ENCODE peak calls at places on chromosomes 12 and 14, in nine cellular contexts. One of them, this sample, is unnamed. For H3K4me1, the result is how much of the 10 kb centered on the place peaks cover.

GRCh38 chr12:44331269-44331668 is 495.4 kb downstream of the TMEM117 start:
- DNase-seq in IMR-90: no peak
- DNase-seq in tibial artery: no peak
- DNase-seq in GM12878: no peak
- DNase-seq in A549: no peak
- DNase-seq in colonic mucosa: no peak
- DNase-seq in mesendoderm: peak
- DNase-seq in HCT116: no peak
- DNase-seq in heart left ventricle: no peak
- DNase-seq in this sample: no peak

GRCh38 chr12:70196732-70197361 is 46.4 kb upstream of the CNOT2 start:
- DNase-seq in heart left ventricle: no peak
- DNase-seq in GM12878: no peak
- DNase-seq in mesendoderm: no peak
- DNase-seq in tibial artery: no peak
- DNase-seq in HCT116: no peak
- DNase-seq in colonic mucosa: no peak
- DNase-seq in IMR-90: no peak
- DNase-seq in A549: no peak
- DNase-seq in this sample: no peak

GRCh38 chr14:104446611-104447010 is 133.0 kb upstream of the C14orf180 start:
- DNase-seq in A549: no peak
- DNase-seq in GM12878: no peak
- DNase-seq in tibial artery: peak
- DNase-seq in IMR-90: no peak
- DNase-seq in HCT116: no peak
- DNase-seq in mesendoderm: no peak
- DNase-seq in heart left ventricle: no peak
- DNase-seq in colonic mucosa: peak
- DNase-seq in this sample: peak

GRCh38 chr14:44701563-44702263 is 194.6 kb upstream of the FSCB start:
- DNase-seq in IMR-90: peak
- DNase-seq in tibial artery: no peak
- DNase-seq in GM12878: no peak
- DNase-seq in HCT116: no peak
- DNase-seq in mesendoderm: peak
- DNase-seq in A549: no peak
- DNase-seq in heart left ventricle: no peak
- DNase-seq in colonic mucosa: no peak
- DNase-seq in this sample: no peak

GRCh38 chr12:92476844-92477243 is 225.9 kb upstream of the PLEKHG7 start:
- DNase-seq in mesendoderm: no peak
- DNase-seq in GM12878: no peak
- DNase-seq in tibial artery: no peak
- DNase-seq in A549: no peak
- DNase-seq in IMR-90: no peak
- DNase-seq in heart left ventricle: no peak
- DNase-seq in HCT116: no peak
- DNase-seq in colonic mucosa: no peak
- DNase-seq in this sample: no peak

GRCh38 chr12:113070117-113070906 is 13.8 kb downstream of the DTX1 start:
- DNase-seq in GM12878: no peak
- DNase-seq in A549: no peak
- DNase-seq in mesendoderm: no peak
- DNase-seq in IMR-90: no peak
- DNase-seq in HCT116: no peak
- DNase-seq in heart left ventricle: peak
- DNase-seq in colonic mucosa: peak
- DNase-seq in tibial artery: no peak
- DNase-seq in this sample: no peak

GRCh38 chr12:56958422-56958821 is 1.0 kb upstream of the RDH16 start:
- DNase-seq in GM12878: no peak
- DNase-seq in mesendoderm: no peak
- DNase-seq in IMR-90: no peak
- DNase-seq in A549: no peak
- DNase-seq in heart left ventricle: no peak
- DNase-seq in colonic mucosa: no peak
- DNase-seq in tibial artery: no peak
- DNase-seq in HCT116: no peak
- DNase-seq in this sample: no peak

GRCh38 chr12:98532687-98533304 is 17.4 kb downstream of the TMPO start:
- DNase-seq in heart left ventricle: no peak
- DNase-seq in IMR-90: peak
- DNase-seq in colonic mucosa: no peak
- DNase-seq in mesendoderm: peak
- DNase-seq in GM12878: no peak
- DNase-seq in HCT116: peak
- DNase-seq in A549: peak
- DNase-seq in tibial artery: no peak
- DNase-seq in this sample: no peak

GRCh38 chr14:22428681-22429315 is 160.2 kb downstream of the DAD1 start:
- DNase-seq in colonic mucosa: no peak
- DNase-seq in mesendoderm: no peak
- DNase-seq in tibial artery: no peak
- DNase-seq in HCT116: no peak
- DNase-seq in A549: no peak
- DNase-seq in IMR-90: peak
- DNase-seq in heart left ventricle: no peak
- DNase-seq in GM12878: no peak
- DNase-seq in this sample: no peak

GRCh38 chr14:105837349-105838063 is 311.1 kb downstream of the TMEM121 start:
- DNase-seq in tibial artery: no peak
- DNase-seq in heart left ventricle: no peak
- DNase-seq in IMR-90: no peak
- DNase-seq in colonic mucosa: no peak
- DNase-seq in mesendoderm: no peak
- DNase-seq in A549: no peak
- DNase-seq in GM12878: no peak
- DNase-seq in HCT116: no peak
- DNase-seq in this sample: no peak

GRCh38 chr12:119840617-119841016 is 36.5 kb downstream of the CIT start:
- DNase-seq in colonic mucosa: no peak
- DNase-seq in A549: no peak
- DNase-seq in IMR-90: no peak
- DNase-seq in heart left ventricle: no peak
- DNase-seq in GM12878: no peak
- DNase-seq in mesendoderm: no peak
- DNase-seq in tibial artery: no peak
- DNase-seq in HCT116: no peak
- DNase-seq in this sample: no peak

GRCh38 chr14:68786491-68787234 is 6.2 kb downstream of the ZFP36L1 start:
- DNase-seq in tibial artery: no peak
- DNase-seq in heart left ventricle: peak
- DNase-seq in HCT116: no peak
- DNase-seq in A549: peak
- DNase-seq in mesendoderm: peak
- DNase-seq in IMR-90: peak
- DNase-seq in GM12878: no peak
- DNase-seq in colonic mucosa: peak
- DNase-seq in this sample: peak

GRCh38 chr12:6869049-6870021 is 2.0 kb downstream of the TPI1 start:
- DNase-seq in IMR-90: peak
- DNase-seq in colonic mucosa: peak
- DNase-seq in A549: peak
- DNase-seq in heart left ventricle: peak
- DNase-seq in GM12878: peak
- DNase-seq in tibial artery: peak
- DNase-seq in mesendoderm: peak
- DNase-seq in HCT116: peak
- DNase-seq in this sample: peak

GRCh38 chr12:111245701-111246476 is 123.0 kb downstream of the PHETA1 start:
- DNase-seq in A549: no peak
- DNase-seq in IMR-90: no peak
- DNase-seq in heart left ventricle: no peak
- DNase-seq in mesendoderm: no peak
- DNase-seq in tibial artery: no peak
- DNase-seq in HCT116: no peak
- DNase-seq in GM12878: no peak
- DNase-seq in colonic mucosa: no peak
- DNase-seq in this sample: no peak
- H3K4me1 ChIP-seq in A549: under half
- H3K4me1 ChIP-seq in IMR-90: under half
- H3K4me1 ChIP-seq in heart left ventricle: under half
- H3K4me1 ChIP-seq in mesendoderm: under half
- H3K4me1 ChIP-seq in tibial artery: under half
- H3K4me1 ChIP-seq in HCT116: under half
- H3K4me1 ChIP-seq in GM12878: under half
- H3K4me1 ChIP-seq in colonic mucosa: under half
- H3K4me1 ChIP-seq in this sample: under half

DNA sequence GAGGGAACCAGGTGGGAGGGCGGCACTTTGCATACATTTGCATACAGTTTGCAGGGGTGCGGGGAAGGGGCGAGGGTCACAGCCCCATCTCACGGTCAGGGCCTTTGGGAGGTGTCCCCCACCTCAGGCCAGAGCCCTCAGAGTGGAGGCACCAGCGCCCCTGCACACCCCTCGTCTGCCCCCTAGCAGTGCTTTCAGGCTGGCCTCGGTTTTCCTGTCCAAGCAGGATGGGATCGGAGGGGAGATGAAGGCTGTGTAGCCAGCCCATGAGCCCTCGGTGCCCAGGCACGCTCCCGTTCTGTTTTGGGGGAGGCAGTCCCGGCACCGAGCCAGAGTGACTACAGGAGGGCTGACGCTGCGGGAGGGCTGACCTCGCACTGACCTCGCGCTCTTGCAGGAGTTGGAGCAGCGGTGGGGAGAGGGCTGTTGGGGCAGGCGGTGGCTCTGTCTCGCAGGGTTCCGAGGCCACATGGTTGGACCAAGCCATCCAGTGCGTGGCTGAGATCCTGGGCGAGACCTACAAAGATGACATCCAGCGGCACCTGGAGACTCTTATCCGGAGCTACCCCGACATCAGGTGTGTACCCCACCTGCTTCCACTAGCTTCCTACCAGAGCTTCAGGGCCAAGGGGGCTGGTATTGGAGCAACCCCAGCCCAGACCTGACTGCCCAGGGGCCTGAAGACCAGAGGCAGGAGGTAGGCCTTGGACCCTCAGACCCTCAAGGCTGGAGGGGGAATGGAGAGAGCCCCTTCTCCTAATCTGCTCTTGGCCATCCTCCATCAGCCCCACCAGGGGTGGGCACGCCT is 13.6 kb downstream of the EXOC3L4 start:
- DNase-seq in mesendoderm: no peak
- DNase-seq in tibial artery: no peak
- DNase-seq in A549: no peak
- DNase-seq in colonic mucosa: no peak
- DNase-seq in heart left ventricle: no peak
- DNase-seq in IMR-90: no peak
- DNase-seq in GM12878: no peak
- DNase-seq in HCT116: no peak
- DNase-seq in this sample: no peak
- H3K4me1 ChIP-seq in mesendoderm: under half
- H3K4me1 ChIP-seq in tibial artery: under half
- H3K4me1 ChIP-seq in A549: half or more
- H3K4me1 ChIP-seq in colonic mucosa: under half
- H3K4me1 ChIP-seq in heart left ventricle: under half
- H3K4me1 ChIP-seq in IMR-90: under half
- H3K4me1 ChIP-seq in GM12878: half or more
- H3K4me1 ChIP-seq in HCT116: half or more
- H3K4me1 ChIP-seq in this sample: half or more

GRCh38 chr12:109666068-109666467 is 47.6 kb upstream of the FAM222A start:
- DNase-seq in mesendoderm: no peak
- DNase-seq in HCT116: no peak
- DNase-seq in IMR-90: no peak
- DNase-seq in tibial artery: no peak
- DNase-seq in colonic mucosa: no peak
- DNase-seq in GM12878: no peak
- DNase-seq in heart left ventricle: no peak
- DNase-seq in A549: no peak
- DNase-seq in this sample: no peak

GRCh38 chr12:109663766-109664165 is 49.9 kb upstream of the FAM222A start:
- DNase-seq in A549: no peak
- DNase-seq in colonic mucosa: no peak
- DNase-seq in tibial artery: no peak
- DNase-seq in heart left ventricle: no peak
- DNase-seq in GM12878: no peak
- DNase-seq in IMR-90: no peak
- DNase-seq in mesendoderm: no peak
- DNase-seq in HCT116: no peak
- DNase-seq in this sample: no peak

GRCh38 chr12:109664402-109664801 is 49.2 kb upstream of the FAM222A start:
- DNase-seq in heart left ventricle: no peak
- DNase-seq in tibial artery: no peak
- DNase-seq in GM12878: no peak
- DNase-seq in A549: no peak
- DNase-seq in mesendoderm: no peak
- DNase-seq in HCT116: no peak
- DNase-seq in colonic mucosa: no peak
- DNase-seq in IMR-90: no peak
- DNase-seq in this sample: no peak
- H3K4me1 ChIP-seq in heart left ventricle: under half
- H3K4me1 ChIP-seq in tibial artery: under half
- H3K4me1 ChIP-seq in GM12878: under half
- H3K4me1 ChIP-seq in A549: under half
- H3K4me1 ChIP-seq in mesendoderm: under half
- H3K4me1 ChIP-seq in HCT116: under half
- H3K4me1 ChIP-seq in colonic mucosa: under half
- H3K4me1 ChIP-seq in IMR-90: under half
- H3K4me1 ChIP-seq in this sample: under half

GRCh38 chr12:49000346-49000745 is 1.2 kb upstream of the DDN start:
- DNase-seq in colonic mucosa: no peak
- DNase-seq in tibial artery: no peak
- DNase-seq in mesendoderm: no peak
- DNase-seq in GM12878: no peak
- DNase-seq in IMR-90: no peak
- DNase-seq in HCT116: no peak
- DNase-seq in A549: no peak
- DNase-seq in heart left ventricle: peak
- DNase-seq in this sample: no peak

GRCh38 chr12:48996794-48997718 is 2.1 kb downstream of the DDN start:
- DNase-seq in heart left ventricle: peak
- DNase-seq in colonic mucosa: peak
- DNase-seq in IMR-90: peak
- DNase-seq in mesendoderm: peak
- DNase-seq in tibial artery: peak
- DNase-seq in HCT116: no peak
- DNase-seq in A549: peak
- DNase-seq in GM12878: no peak
- DNase-seq in this sample: peak

GRCh38 chr12:48998497-48999353 is 450 bp downstream of the DDN start:
- DNase-seq in IMR-90: peak
- DNase-seq in heart left ventricle: peak
- DNase-seq in HCT116: no peak
- DNase-seq in tibial artery: no peak
- DNase-seq in mesendoderm: no peak
- DNase-seq in GM12878: no peak
- DNase-seq in colonic mucosa: peak
- DNase-seq in A549: no peak
- DNase-seq in this sample: no peak

GRCh38 chr12:48997719-48998496 is 1.3 kb downstream of the DDN start:
- DNase-seq in IMR-90: no peak
- DNase-seq in mesendoderm: no peak
- DNase-seq in HCT116: no peak
- DNase-seq in GM12878: no peak
- DNase-seq in colonic mucosa: no peak
- DNase-seq in heart left ventricle: peak
- DNase-seq in tibial artery: no peak
- DNase-seq in A549: peak
- DNase-seq in this sample: peak

GRCh38 chr12:48999371-49000131 is at the start of gene DDN:
- DNase-seq in A549: no peak
- DNase-seq in tibial artery: no peak
- DNase-seq in HCT116: peak
- DNase-seq in GM12878: no peak
- DNase-seq in mesendoderm: no peak
- DNase-seq in IMR-90: peak
- DNase-seq in heart left ventricle: peak
- DNase-seq in colonic mucosa: no peak
- DNase-seq in this sample: peak
- H3K4me1 ChIP-seq in A549: under half
- H3K4me1 ChIP-seq in tibial artery: half or more
- H3K4me1 ChIP-seq in HCT116: under half
- H3K4me1 ChIP-seq in GM12878: under half
- H3K4me1 ChIP-seq in mesendoderm: under half
- H3K4me1 ChIP-seq in IMR-90: under half
- H3K4me1 ChIP-seq in heart left ventricle: under half
- H3K4me1 ChIP-seq in colonic mucosa: under half
- H3K4me1 ChIP-seq in this sample: under half